ENCODE peak calls at places on chromosome 5, in four cellular contexts. S is PC-3, W is fibroblast of lung, P is GM23248. I is an unnamed sample.

GRCh38 chr5:3709058-3709723 is 113.6 kb downstream of the IRX1 start:
- DNase-seq in S (no peak), W (no peak), P (no peak), I (no peak)

GRCh38 chr5:15285901-15286583 is 213.9 kb upstream of the FBXL7 start:
- DNase-seq in S (no peak), W (peak), P (peak), I (no peak)

GRCh38 chr5:31701642-31702041 is 62.7 kb downstream of the PDZD2 start:
- DNase-seq in S (no peak), W (no peak), P (no peak), I (no peak)

GRCh38 chr5:93791520-93791972 is 50.1 kb upstream of the POU5F2 start:
- DNase-seq in S (no peak), W (no peak), P (no peak), I (no peak)

GRCh38 chr5:100827481-100827889 is 75.6 kb downstream of the ST8SIA4 start:
- DNase-seq in S (peak), W (peak), P (peak), I (no peak)

GRCh38 chr5:172497591-172498255 is 43.4 kb upstream of the SH3PXD2B start:
- DNase-seq in S (no peak), W (no peak), P (no peak), I (no peak)

GRCh38 chr5:65873181-65873580 is 53.2 kb upstream of the ERBIN start:
- DNase-seq in S (peak), W (peak), P (peak), I (peak)

GRCh38 chr5:173201636-173202265 is 33.3 kb downstream of the NKX2-5 start:
- DNase-seq in S (peak), W (peak), P (peak), I (peak)

GRCh38 chr5:67209141-67209771 is 12.7 kb upstream of the CD180 start:
- DNase-seq in S (peak), W (peak), P (peak), I (peak)

GRCh38 chr5:851076-851475 is 290 bp upstream of the ZDHHC11 start:
- DNase-seq in S (no peak), W (no peak), P (no peak), I (no peak)

GRCh38 chr5:6483880-6484382 is 35.3 kb downstream of the UBE2QL1 start:
- DNase-seq in S (no peak), W (no peak), P (no peak), I (no peak)

GRCh38 chr5:151067632-151068031 is 13.2 kb downstream of the TNIP1 start:
- DNase-seq in S (no peak), W (no peak), P (no peak), I (no peak)

GRCh38 chr5:57779383-57780223 is 297.0 kb upstream of the ACTBL2 start:
- DNase-seq in S (peak), W (peak), P (peak), I (peak)

GRCh38 chr5:62190931-62191330 is 115.1 kb upstream of the KIF2A start:
- DNase-seq in S (no peak), W (no peak), P (no peak), I (no peak)

GRCh38 chr5:127008300-127008975 is 21.9 kb downstream of the MARCHF3 start:
- DNase-seq in S (no peak), W (no peak), P (no peak), I (no peak)

GRCh38 chr5:84382363-84383295 is 2.1 kb downstream of the EDIL3 start:
- DNase-seq in S (no peak), W (peak), P (peak), I (peak)

GRCh38 chr5:106331415-106331814 is 1339.3 kb downstream of the EFNA5 start:
- DNase-seq in S (no peak), W (peak), P (peak), I (peak)

GRCh38 chr5:90747693-90748092 is 189.1 kb downstream of the ADGRV1 start:
- DNase-seq in S (peak), W (peak), P (no peak), I (no peak)

GRCh38 chr5:7494446-7495132 is 98.7 kb downstream of the ADCY2 start:
- DNase-seq in S (no peak), W (no peak), P (no peak), I (no peak)

GRCh38 chr5:54701179-54701578 is 183.6 kb downstream of the SNX18 start:
- DNase-seq in S (peak), W (peak), P (peak), I (peak)

GRCh38 chr5:74313896-74314295 is 326.6 kb downstream of the ENC1 start:
- DNase-seq in S (no peak), W (peak), P (peak), I (no peak)

GRCh38 chr5:123300266-123300665 is 122.9 kb downstream of the CEP120 start:
- DNase-seq in S (no peak), W (no peak), P (no peak), I (no peak)

GRCh38 chr5:107104774-107105050 is 566.0 kb downstream of the EFNA5 start:
- DNase-seq in S (peak), W (no peak), P (no peak), I (no peak)

GRCh38 chr5:124583469-124584350 is 162.7 kb downstream of the ZNF608 start:
- DNase-seq in S (peak), W (peak), P (peak), I (peak)
- H2AFZ ChIP-seq in S (no peak), W (no peak), P (no peak), I (no peak)

GRCh38 chr5:2492476-2492875 is 259.0 kb downstream of the IRX2 start:
- DNase-seq in S (no peak), W (no peak), P (no peak), I (no peak)
- TF ChIP-seq EZH2 in S (no peak), W (no peak), P (no peak), I (no peak)

GRCh38 chr5:77972545-77973252 is 196.6 kb upstream of the TBCA start:
- DNase-seq in S (no peak), W (peak), P (peak), I (no peak)
- H3K4me3 ChIP-seq in S (no peak), W (peak), P (peak), I (peak)

DNA sequence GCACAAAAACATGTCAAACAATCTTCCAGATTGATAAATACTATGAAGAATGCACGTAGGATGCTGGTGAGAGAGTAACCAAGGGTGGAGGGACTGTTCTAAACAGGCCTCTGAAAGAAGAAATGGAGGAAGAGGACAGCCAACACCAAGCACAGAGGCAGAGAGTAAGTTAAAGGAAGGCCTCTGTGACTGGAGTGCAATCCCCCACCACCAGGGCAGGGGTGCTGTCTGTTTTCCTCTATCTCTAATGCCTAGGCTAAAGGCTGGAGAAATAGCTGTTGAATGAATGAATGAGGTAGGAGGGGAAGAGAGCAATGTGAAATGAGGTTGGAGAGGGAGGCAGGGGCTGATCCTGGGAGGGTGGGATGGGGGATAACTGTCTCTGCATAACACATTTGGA is 88.9 kb downstream of the ANKRD55 start:
- DNase-seq in S (no peak), W (no peak), P (no peak), I (no peak)
- H2AFZ ChIP-seq in S (no peak), W (no peak), P (no peak), I (no peak)

I was measured in astrocyte.